ENCODE peak calls at places on chromosome 20, in four cellular contexts. One of them, this sample, is unnamed.

GRCh38 chr20:44733341-44734069 is 12.2 kb upstream of the KCNK15 start:
- DNase-seq in amniotic stem cell: peak
- DNase-seq in A549: peak
- DNase-seq in stimulated activated CD4-positive, alpha-beta T cell treated with anti-CD3 and anti-CD28 coated beads, Interleukin-12 subunit alpha, Interleukin-12 subunit beta, amount 100 ng/mL, for 48 hours: peak
- DNase-seq in this sample: peak

GRCh38 chr20:46240065-46240464 is 68.2 kb downstream of the CDH22 start:
- DNase-seq in amniotic stem cell: no peak
- DNase-seq in A549: no peak
- DNase-seq in stimulated activated CD4-positive, alpha-beta T cell treated with anti-CD3 and anti-CD28 coated beads, Interleukin-12 subunit alpha, Interleukin-12 subunit beta, amount 100 ng/mL, for 48 hours: no peak
- DNase-seq in this sample: no peak

GRCh38 chr20:19835533-19836222 is 77.6 kb downstream of the RIN2 start:
- DNase-seq in amniotic stem cell: no peak
- DNase-seq in A549: no peak
- DNase-seq in stimulated activated CD4-positive, alpha-beta T cell treated with anti-CD3 and anti-CD28 coated beads, Interleukin-12 subunit alpha, Interleukin-12 subunit beta, amount 100 ng/mL, for 48 hours: no peak
- DNase-seq in this sample: peak

GRCh38 chr20:51802170-51802745 is at the start of gene SALL4:
- DNase-seq in amniotic stem cell: no peak
- DNase-seq in A549: no peak
- DNase-seq in stimulated activated CD4-positive, alpha-beta T cell treated with anti-CD3 and anti-CD28 coated beads, Interleukin-12 subunit alpha, Interleukin-12 subunit beta, amount 100 ng/mL, for 48 hours: no peak
- DNase-seq in this sample: peak

GRCh38 chr20:61621381-61621780 is 369.3 kb downstream of the CDH4 start:
- DNase-seq in amniotic stem cell: no peak
- DNase-seq in A549: no peak
- DNase-seq in stimulated activated CD4-positive, alpha-beta T cell treated with anti-CD3 and anti-CD28 coated beads, Interleukin-12 subunit alpha, Interleukin-12 subunit beta, amount 100 ng/mL, for 48 hours: no peak
- DNase-seq in this sample: no peak

GRCh38 chr20:22797103-22797502 is 212.7 kb upstream of the FOXA2 start:
- DNase-seq in amniotic stem cell: no peak
- DNase-seq in A549: no peak
- DNase-seq in stimulated activated CD4-positive, alpha-beta T cell treated with anti-CD3 and anti-CD28 coated beads, Interleukin-12 subunit alpha, Interleukin-12 subunit beta, amount 100 ng/mL, for 48 hours: no peak
- DNase-seq in this sample: no peak

GRCh38 chr20:16922834-16923233 is 174.7 kb downstream of the OTOR start:
- DNase-seq in amniotic stem cell: peak
- DNase-seq in A549: no peak
- DNase-seq in stimulated activated CD4-positive, alpha-beta T cell treated with anti-CD3 and anti-CD28 coated beads, Interleukin-12 subunit alpha, Interleukin-12 subunit beta, amount 100 ng/mL, for 48 hours: no peak
- DNase-seq in this sample: no peak

GRCh38 chr20:61969806-61970205 is 95.9 kb downstream of the TAF4 start:
- DNase-seq in amniotic stem cell: no peak
- DNase-seq in A549: no peak
- DNase-seq in stimulated activated CD4-positive, alpha-beta T cell treated with anti-CD3 and anti-CD28 coated beads, Interleukin-12 subunit alpha, Interleukin-12 subunit beta, amount 100 ng/mL, for 48 hours: no peak
- DNase-seq in this sample: no peak

GRCh38 chr20:7856756-7857155 is 83.5 kb downstream of the HAO1 start:
- DNase-seq in amniotic stem cell: no peak
- DNase-seq in A549: no peak
- DNase-seq in stimulated activated CD4-positive, alpha-beta T cell treated with anti-CD3 and anti-CD28 coated beads, Interleukin-12 subunit alpha, Interleukin-12 subunit beta, amount 100 ng/mL, for 48 hours: no peak
- DNase-seq in this sample: no peak

GRCh38 chr20:34643919-34644318 is 33.0 kb downstream of the PIGU start:
- DNase-seq in amniotic stem cell: no peak
- DNase-seq in A549: no peak
- DNase-seq in stimulated activated CD4-positive, alpha-beta T cell treated with anti-CD3 and anti-CD28 coated beads, Interleukin-12 subunit alpha, Interleukin-12 subunit beta, amount 100 ng/mL, for 48 hours: no peak
- DNase-seq in this sample: no peak

GRCh38 chr20:57884956-57885355 is 175.1 kb upstream of the PMEPA1 start:
- DNase-seq in amniotic stem cell: no peak
- DNase-seq in A549: no peak
- DNase-seq in stimulated activated CD4-positive, alpha-beta T cell treated with anti-CD3 and anti-CD28 coated beads, Interleukin-12 subunit alpha, Interleukin-12 subunit beta, amount 100 ng/mL, for 48 hours: no peak
- DNase-seq in this sample: no peak

GRCh38 chr20:14888172-14888571 is 550.8 kb upstream of the FLRT3 start:
- DNase-seq in amniotic stem cell: no peak
- DNase-seq in A549: no peak
- DNase-seq in stimulated activated CD4-positive, alpha-beta T cell treated with anti-CD3 and anti-CD28 coated beads, Interleukin-12 subunit alpha, Interleukin-12 subunit beta, amount 100 ng/mL, for 48 hours: no peak
- DNase-seq in this sample: no peak

This sample was measured in NCI-H82.